ENCODE peak calls at places on chromosomes 12 and 14, in five cellular contexts. V is HCT116, B is colonic mucosa, H is glutamatergic neuron, K is WTC11. T is an unnamed sample.

GRCh38 chr12:47164730-47165439 is 85.1 kb upstream of the AMIGO2 start:
- DNase-seq in B (no peak), V (no peak), K (no peak), H (no peak), T (no peak)

GRCh38 chr12:52988933-52989332 is 17.3 kb upstream of the EIF4B start:
- DNase-seq in V (no peak), H (no peak), B (peak), K (no peak), T (no peak)

GRCh38 chr12:121783771-121784170 is 9.7 kb downstream of the RHOF start:
- DNase-seq in K (no peak), H (no peak), V (no peak), B (no peak), T (no peak)

GRCh38 chr12:124713041-124713435 is 145.6 kb upstream of the NCOR2 start:
- DNase-seq in V (no peak), K (no peak), H (no peak), B (peak), T (no peak)

GRCh38 chr14:86936556-86936955 is 1056.4 kb downstream of the GALC start:
- DNase-seq in B (no peak), K (no peak), H (no peak), V (no peak), T (no peak)

GRCh38 chr12:6606331-6607131 is 648 bp downstream of the CHD4 start:
- DNase-seq in K (peak), B (peak), V (no peak), H (peak), T (peak)

GRCh38 chr14:45089813-45090212 is 5.9 kb downstream of the PRPF39 start:
- DNase-seq in H (no peak), K (no peak), B (no peak), V (no peak), T (no peak)

GRCh38 chr14:99425272-99425681 is 55.4 kb downstream of the SETD3 start:
- DNase-seq in V (no peak), B (no peak), H (no peak), K (no peak), T (no peak)

GRCh38 chr12:70785896-70786295 is 134.6 kb downstream of the PTPRR start:
- DNase-seq in K (no peak), H (no peak), V (no peak), B (no peak), T (no peak)

GRCh38 chr14:88468396-88468795 is 82.9 kb downstream of the SPATA7 start:
- DNase-seq in K (no peak), H (no peak), B (no peak), V (no peak), T (no peak)

GRCh38 chr14:99137913-99138571 is 134.0 kb downstream of the BCL11B start:
- DNase-seq in B (no peak), V (peak), H (no peak), K (no peak), T (no peak)

GRCh38 chr14:93957333-93957710 is 19.0 kb downstream of the ASB2 start:
- DNase-seq in V (no peak), B (no peak), H (no peak), K (no peak), T (no peak)

GRCh38 chr12:65960820-65961691 is 136.8 kb downstream of the HMGA2 start:
- DNase-seq in V (no peak), H (no peak), K (no peak), B (no peak), T (peak)

GRCh38 chr12:80218925-80219714 is 119.8 kb downstream of the OTOGL start:
- DNase-seq in V (no peak), H (no peak), B (no peak), K (no peak), T (no peak)

GRCh38 chr14:61585598-61586538 is 109.4 kb upstream of the HIF1A start:
- DNase-seq in H (no peak), B (peak), K (no peak), V (no peak), T (no peak)

GRCh38 chr12:48972213-48973021 is 882 bp upstream of the WNT10B start:
- DNase-seq in H (no peak), B (no peak), V (no peak), K (no peak), T (no peak)

GRCh38 chr12:113273053-113273725 is 51.9 kb downstream of the TPCN1 start:
- DNase-seq in H (no peak), K (no peak), B (no peak), V (no peak), T (no peak)

GRCh38 chr14:104341532-104342434 is 203.4 kb downstream of the KIF26A start:
- DNase-seq in B (peak), V (peak), K (peak), H (peak), T (peak)

GRCh38 chr14:101520621-101521305 is 40.5 kb upstream of the DIO3 start:
- DNase-seq in V (no peak), B (no peak), H (no peak), K (no peak), T (no peak)

GRCh38 chr14:69612759-69613145 is 1.4 kb downstream of the SUSD6 start:
- DNase-seq in H (no peak), V (peak), K (no peak), B (no peak), T (no peak)

GRCh38 chr12:23729354-23729753 is 220.1 kb downstream of the SOX5 start:
- DNase-seq in V (no peak), H (no peak), B (no peak), K (no peak), T (no peak)

GRCh38 chr14:91300957-91301356 is 56.5 kb upstream of the GPR68 start:
- DNase-seq in K (no peak), H (no peak), B (no peak), V (no peak), T (no peak)

GRCh38 chr12:3646561-3647241 is 106.2 kb downstream of the CRACR2A start:
- DNase-seq in K (no peak), H (no peak), B (no peak), V (no peak), T (no peak)

GRCh38 chr12:94815450-94815849 is 165.1 kb upstream of the TMCC3 start:
- DNase-seq in K (no peak), H (no peak), B (no peak), V (no peak), T (no peak)

GRCh38 chr12:52260351-52261210 is 13.9 kb upstream of the KRT86 start:
- DNase-seq in B (no peak), H (no peak), V (no peak), K (no peak), T (no peak)

GRCh38 chr12:116164976-116165425 is 112.5 kb downstream of the MED13L start:
- DNase-seq in V (peak), B (no peak), K (no peak), H (no peak), T (no peak)

GRCh38 chr14:31843361-31844091 is 233.6 kb upstream of the ARHGAP5 start:
- DNase-seq in V (no peak), B (peak), K (no peak), H (no peak), T (no peak)

GRCh38 chr12:48023386-48023785 is 19.1 kb upstream of the COL2A1 start:
- DNase-seq in B (no peak), K (no peak), H (no peak), V (no peak), T (no peak)

GRCh38 chr12:62774794-62775193 is 160.2 kb downstream of the PPM1H start:
- DNase-seq in B (no peak), K (no peak), H (no peak), V (no peak), T (no peak)

GRCh38 chr12:104138747-104139186 is 757 bp upstream of the NFYB start:
- DNase-seq in V (no peak), H (peak), B (no peak), K (peak), T (peak)

GRCh38 chr14:31921741-31922140 is 155.4 kb upstream of the ARHGAP5 start:
- DNase-seq in H (no peak), V (no peak), B (no peak), K (no peak), T (no peak)

GRCh38 chr12:68807576-68808387 is at the start of gene MDM2:
- DNase-seq in B (peak), H (peak), V (peak), K (peak), T (peak)

GRCh38 chr12:104720346-104721064 is 237.6 kb downstream of the SLC41A2 start:
- DNase-seq in B (peak), V (no peak), K (no peak), H (no peak), T (no peak)

GRCh38 chr12:19181666-19182426 is 52.3 kb downstream of the PLEKHA5 start:
- DNase-seq in H (no peak), V (no peak), K (no peak), B (no peak), T (no peak)

GRCh38 chr12:24645254-24645653 is 303.6 kb downstream of the BCAT1 start:
- DNase-seq in V (no peak), H (no peak), B (no peak), K (no peak), T (no peak)

DNA sequence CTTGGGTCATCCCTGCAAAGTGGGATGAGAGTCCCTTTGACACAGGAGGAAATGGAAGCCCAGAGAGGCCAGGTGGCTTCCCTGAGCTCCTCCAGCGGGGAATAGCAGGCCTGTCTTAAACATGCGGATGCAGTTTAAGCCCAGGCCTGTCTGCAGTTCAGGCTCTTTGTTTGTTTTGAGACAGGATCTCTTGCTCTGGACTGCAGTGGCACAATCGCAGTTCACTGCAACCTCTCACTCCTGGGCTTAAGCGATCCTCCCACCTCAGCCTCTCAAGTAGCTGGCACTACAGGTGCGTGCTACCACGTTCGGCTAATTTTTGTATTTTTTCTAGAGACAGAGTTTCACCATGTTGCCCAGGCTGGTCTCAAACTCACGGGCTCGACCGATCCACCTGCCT is 3.5 kb downstream of the TRPV4 start:
- DNase-seq in V (no peak), H (no peak), K (no peak), B (no peak), T (no peak)
- TF ChIP-seq CTCF in V (no peak), H (no peak), K (no peak), B (no peak), T (no peak)

DNA sequence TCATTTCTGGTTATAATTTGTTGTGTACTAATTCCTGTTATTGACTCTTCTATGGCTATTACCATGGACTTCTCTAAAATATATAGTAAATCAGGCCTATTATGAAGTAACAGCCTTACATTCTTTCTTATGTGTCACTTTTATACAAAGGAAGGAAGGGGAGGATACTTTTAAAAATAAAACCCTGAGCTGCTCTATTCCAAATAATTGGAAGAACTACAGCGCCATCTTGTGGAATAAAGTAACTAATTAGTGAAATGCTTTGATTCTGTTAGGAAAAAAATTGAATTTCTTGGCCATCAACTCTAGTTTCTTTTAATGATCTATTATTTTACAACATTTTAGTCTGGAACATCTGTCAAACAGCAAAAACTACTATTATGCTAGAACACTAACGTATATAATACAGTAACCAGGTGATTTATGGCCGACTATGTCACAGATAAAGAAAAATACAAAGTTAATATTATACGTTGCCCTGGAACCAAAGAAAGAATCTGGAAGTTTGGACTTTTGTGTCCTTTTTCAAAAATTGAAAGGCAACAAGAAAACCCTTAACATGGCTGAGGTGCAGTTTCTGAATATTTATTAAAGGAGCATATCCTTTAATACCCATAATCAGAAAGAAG is 55.0 kb upstream of the NELL2 start:
- DNase-seq in H (no peak), B (no peak), K (no peak), V (peak), T (peak)
- TF ChIP-seq CTCF in H (peak), B (peak), K (peak), V (peak), T (peak)

DNA sequence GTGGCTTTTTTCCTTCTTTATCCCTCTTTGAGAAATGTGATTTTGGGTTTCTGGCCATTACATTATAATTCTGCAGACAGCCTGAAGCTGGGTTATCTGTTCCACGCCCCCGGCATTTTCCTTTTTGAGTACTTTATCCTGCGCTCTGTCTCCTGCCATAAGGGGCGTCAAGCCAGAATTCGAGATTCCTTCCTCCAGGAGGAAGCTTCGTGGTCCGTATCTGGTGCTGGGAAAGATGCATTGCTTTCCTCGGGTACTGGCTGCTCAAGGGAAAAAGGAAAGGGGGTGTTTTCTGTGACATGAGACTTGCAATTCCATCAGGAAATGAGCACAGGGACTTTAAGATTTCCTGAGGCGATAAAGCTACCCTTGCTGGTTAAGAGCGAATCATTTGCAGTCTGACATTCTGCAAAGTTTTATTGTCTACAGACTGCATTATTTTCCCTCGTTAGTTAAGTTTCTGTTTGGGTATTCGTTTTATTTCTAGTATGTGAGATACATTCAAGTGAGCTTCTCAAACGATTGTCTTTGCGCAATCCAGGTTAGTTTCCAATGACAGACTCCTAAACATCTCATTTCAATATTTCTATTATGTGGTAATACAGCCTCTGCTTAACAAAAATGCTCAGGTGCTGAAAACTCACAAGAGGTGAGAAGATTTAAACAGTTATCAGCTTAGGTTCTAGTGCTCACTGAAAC is 706 bp downstream of the AKAP5 start:
- DNase-seq in V (no peak), B (peak), K (peak), H (no peak), T (peak)
- TF ChIP-seq CTCF in V (no peak), B (no peak), K (no peak), H (no peak), T (no peak)

DNA sequence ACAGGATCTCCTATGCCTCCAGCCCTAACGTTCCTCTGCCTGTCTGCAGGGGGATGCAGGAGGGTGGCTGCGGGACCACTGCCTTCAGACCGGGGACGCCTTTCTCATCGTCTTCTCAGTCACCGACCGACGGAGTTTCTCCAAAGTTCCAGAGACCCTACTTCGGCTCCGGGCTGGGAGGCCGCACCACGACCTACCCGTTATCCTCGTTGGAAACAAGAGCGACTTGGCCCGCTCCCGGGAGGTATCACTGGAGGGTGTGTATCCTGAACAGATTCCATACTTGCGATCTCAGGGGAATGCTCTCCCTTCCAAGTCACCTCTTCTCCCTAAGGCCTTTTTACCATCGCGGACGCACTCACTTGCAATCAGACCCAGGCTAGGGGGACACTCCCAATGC is 3.0 kb downstream of the REM2 start:
- DNase-seq in B (no peak), K (no peak), V (no peak), H (no peak), T (no peak)
- TF ChIP-seq CTCF in B (no peak), K (no peak), V (no peak), H (no peak), T (no peak)

GRCh38 chr14:66395300-66395699 is 90.9 kb upstream of the CCDC196 start:
- DNase-seq in H (no peak), V (no peak), K (no peak), B (no peak), T (no peak)
- TF ChIP-seq CTCF in H (no peak), V (no peak), K (no peak), B (no peak), T (no peak)

DNA sequence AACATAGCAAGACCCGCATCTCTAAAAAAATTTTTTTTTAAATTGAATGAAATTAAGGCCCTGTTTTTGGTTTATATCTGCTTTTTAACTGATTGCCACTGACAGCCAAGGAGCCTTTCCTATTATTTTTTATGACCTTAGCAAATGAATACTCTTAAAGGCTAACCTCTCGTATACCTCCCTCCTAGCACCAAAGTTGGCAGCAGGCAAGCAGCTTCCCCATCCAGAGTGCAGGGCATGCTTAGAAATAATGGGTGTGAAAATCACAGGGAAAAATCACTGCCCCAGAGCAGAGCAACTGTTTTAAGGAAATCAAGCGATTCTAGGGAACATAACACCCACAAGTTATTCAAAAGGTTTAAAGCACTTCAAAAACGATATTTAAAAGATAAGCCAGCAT is 20.7 kb downstream of the HAL start:
- DNase-seq in B (no peak), H (no peak), V (no peak), K (no peak), T (no peak)
- TF ChIP-seq CTCF in B (no peak), H (no peak), V (no peak), K (no peak), T (no peak)

GRCh38 chr12:55720894-55721444 is 776 bp downstream of the RDH5 start:
- DNase-seq in V (peak), B (peak), H (no peak), K (peak), T (no peak)
- TF ChIP-seq CTCF in V (peak), B (peak), H (no peak), K (no peak), T (no peak)

DNA sequence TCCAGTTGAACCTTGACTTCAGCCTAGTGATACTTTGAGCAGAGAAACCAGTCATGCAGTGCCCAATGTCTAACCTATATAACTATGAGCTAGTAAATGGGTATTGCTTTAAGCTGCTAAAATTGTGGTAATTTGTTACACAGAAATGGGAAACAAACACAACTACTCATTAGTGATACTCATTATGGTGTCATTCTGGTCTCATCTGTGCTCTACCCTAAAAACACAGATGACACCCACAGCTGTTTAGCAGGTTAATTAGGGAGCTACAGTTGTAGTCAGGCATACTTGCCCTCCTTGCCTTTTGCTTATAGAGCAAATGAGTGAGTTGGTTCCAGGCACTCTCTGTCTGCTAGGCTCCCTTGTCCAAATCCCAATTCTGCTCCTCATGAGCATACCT is 50.0 kb upstream of the ATF7IP start:
- DNase-seq in B (no peak), K (no peak), H (no peak), V (no peak), T (no peak)
- TF ChIP-seq CTCF in B (no peak), K (no peak), H (no peak), V (no peak), T (no peak)

GRCh38 chr14:106691601-106692291 is 1165.4 kb downstream of the TMEM121 start:
- DNase-seq in H (no peak), K (peak), B (peak), V (no peak), T (peak)
- TF ChIP-seq CTCF in H (no peak), K (peak), B (no peak), V (peak), T (no peak)

DNA sequence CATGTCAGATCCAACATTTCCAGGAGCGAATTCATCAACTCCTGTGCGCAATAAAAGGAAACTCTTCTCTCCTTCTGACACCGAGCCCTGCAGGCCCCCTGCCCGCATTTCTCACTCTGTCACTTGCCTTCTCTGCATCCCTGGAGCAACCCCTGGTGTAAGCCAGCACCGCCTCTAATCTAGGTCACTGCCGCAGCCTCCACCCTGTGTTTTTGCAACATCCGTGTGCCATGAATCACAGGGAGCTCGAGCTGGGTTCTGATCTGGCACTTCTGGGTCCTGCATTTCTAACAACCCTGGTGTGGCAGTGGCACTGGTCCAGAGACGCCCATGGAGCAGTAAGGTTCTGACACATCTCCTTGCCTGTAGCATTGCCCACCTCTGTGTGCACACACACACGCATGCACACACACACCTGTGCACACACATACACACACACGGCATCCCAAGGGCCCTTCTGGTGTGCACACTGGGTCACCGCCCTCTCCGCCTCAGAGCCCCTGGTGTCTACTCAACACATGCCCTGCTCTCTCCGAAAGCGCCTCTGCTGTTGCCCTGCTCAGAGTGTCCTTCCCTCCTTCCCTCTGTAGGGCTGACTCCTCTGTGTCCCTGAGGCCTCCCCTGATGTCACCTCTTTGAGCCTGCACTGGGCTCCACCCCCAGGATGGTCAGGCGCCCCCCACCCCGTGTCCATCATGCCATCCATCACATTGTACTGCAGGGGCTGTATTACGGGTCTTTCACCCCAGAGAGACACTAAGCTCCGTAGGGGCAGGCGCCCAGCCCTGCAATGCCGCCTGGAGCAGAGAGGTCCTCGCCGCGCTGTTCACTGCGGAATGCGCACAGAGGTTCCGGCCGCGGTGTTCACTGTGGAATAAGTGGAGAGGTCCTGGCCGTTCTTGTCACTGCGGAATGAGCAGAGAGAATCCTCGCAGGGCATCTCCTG is 111.4 kb upstream of the SFSWAP start:
- DNase-seq in K (no peak), B (no peak), V (no peak), H (peak), T (no peak)
- TF ChIP-seq CTCF in K (no peak), B (no peak), V (no peak), H (no peak), T (no peak)

T was measured in nephron progenitor cell.